ENCODE peak calls at places on chromosomes 6 and 20, in seven cellular contexts. M, B, P, A, Y, I and J are unnamed samples.

GRCh38 chr20:20641783-20642182 is 70.7 kb downstream of the RALGAPA2 start:
- DNase-seq in Y (no peak), P (no peak), A (no peak), B (no peak), I (no peak), M (no peak), J (no peak)

GRCh38 chr20:7770578-7770977 is 169.7 kb downstream of the HAO1 start:
- DNase-seq in A (peak; percentile 17), P (no peak), M (no peak), I (peak; percentile 97), B (no peak), Y (no peak), J (no peak)

GRCh38 chr20:56540415-56540814 is 7.4 kb downstream of the FAM209B start:
- DNase-seq in M (no peak), B (no peak), I (no peak), A (peak; percentile 19), P (no peak), Y (no peak), J (no peak)

GRCh38 chr6:11218827-11219826 is 13.3 kb downstream of the NEDD9 start:
- DNase-seq in A (no peak), B (peak; percentile 53), I (no peak), Y (no peak), M (no peak), P (no peak), J (no peak)

GRCh38 chr6:33213166-33213988 is 5.1 kb downstream of the RING1 start:
- DNase-seq in I (no peak), B (no peak), A (no peak), Y (no peak), M (no peak), P (no peak), J (no peak)

GRCh38 chr20:3315110-3315509 is 76.1 kb upstream of the SLC4A11 start:
- DNase-seq in B (no peak), I (no peak), P (no peak), M (no peak), Y (no peak), A (no peak), J (no peak)

GRCh38 chr6:165486183-165487137 is 176.6 kb downstream of the PDE10A start:
- DNase-seq in M (no peak), B (no peak), P (no peak), I (no peak), A (peak; percentile 9), Y (no peak), J (no peak)

GRCh38 chr20:40160151-40160550 is 528.9 kb downstream of the MAFB start:
- DNase-seq in M (no peak), B (peak; percentile 18), A (peak; percentile 32), I (peak; percentile 58), P (peak; percentile 54), Y (no peak), J (peak; percentile 26)

GRCh38 chr20:31666258-31667042 is 28.7 kb downstream of the COX4I2 start:
- DNase-seq in I (peak; percentile 35), B (no peak), P (peak; percentile 46), Y (peak; percentile 27), A (no peak), M (no peak), J (no peak)

GRCh38 chr6:170167657-170168159 is 123.2 kb downstream of the DLL1 start:
- DNase-seq in P (no peak), I (no peak), B (no peak), M (no peak), A (no peak), Y (no peak), J (no peak)

GRCh38 chr6:4374231-4374630 is 238.9 kb upstream of the ECI2 start:
- DNase-seq in I (no peak), B (no peak), Y (no peak), P (no peak), A (no peak), M (no peak), J (no peak)

GRCh38 chr6:16273266-16273665 is 34.9 kb downstream of the GMPR start:
- DNase-seq in B (no peak), I (no peak), P (peak; percentile 76), A (peak; percentile 9), Y (no peak), M (no peak), J (no peak)

GRCh38 chr6:11805259-11806053 is 26.9 kb upstream of the ADTRP start:
- DNase-seq in B (no peak), Y (no peak), I (no peak), P (no peak), A (no peak), M (no peak), J (no peak)

GRCh38 chr20:46058656-46059281 is 29.8 kb downstream of the SLC12A5 start:
- DNase-seq in Y (no peak), P (no peak), I (no peak), B (no peak), A (no peak), M (no peak), J (no peak)
- H3K4me3 ChIP-seq in Y (no peak overlapping the region), P (no peak overlapping the region), I (no peak overlapping the region), B (no peak overlapping the region), A (peak overlapping the region; percentile 39), M (peak overlapping the region; percentile 52), J (no peak overlapping the region)

DNA sequence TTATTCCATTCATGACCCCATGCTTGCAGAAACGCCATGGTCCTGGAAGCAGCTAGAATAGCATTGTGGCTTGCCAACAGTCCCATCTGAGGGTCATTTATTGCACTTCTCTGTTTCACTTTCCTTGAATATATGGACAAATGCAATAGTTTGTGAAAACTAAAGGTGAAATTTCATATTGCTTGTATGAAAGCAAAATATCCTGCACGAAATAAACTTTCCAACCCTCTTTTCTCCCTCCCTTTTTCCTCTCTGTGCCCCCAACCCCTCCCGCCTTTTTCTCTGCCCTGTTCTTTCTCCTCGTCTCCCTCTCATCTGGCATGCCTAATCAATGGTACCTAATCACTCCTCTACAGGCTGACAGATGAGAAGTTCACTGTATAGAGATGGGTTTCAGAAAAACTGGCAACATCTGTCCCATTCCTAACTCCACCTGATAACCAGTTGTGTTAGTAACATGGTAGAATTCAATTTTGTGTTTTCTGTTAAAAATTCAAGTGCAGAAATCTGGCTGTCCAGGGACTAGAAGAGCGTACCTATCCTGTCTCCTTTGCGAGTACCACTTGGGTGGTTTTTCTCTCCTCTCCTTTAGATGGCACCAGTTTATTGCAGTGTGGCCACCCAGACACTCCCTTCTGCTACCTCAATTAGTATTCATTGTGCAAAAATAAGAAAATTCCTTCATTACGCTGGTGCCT is 198.6 kb downstream of the FOXA2 start:
- DNase-seq in B (no peak), P (no peak), Y (no peak), I (no peak), A (no peak), M (no peak), J (no peak)
- TF ChIP-seq CTCF in B (no peak), P (no peak), Y (no peak), I (peak; percentile 26), A (no peak), M (no peak), J (no peak)

DNA sequence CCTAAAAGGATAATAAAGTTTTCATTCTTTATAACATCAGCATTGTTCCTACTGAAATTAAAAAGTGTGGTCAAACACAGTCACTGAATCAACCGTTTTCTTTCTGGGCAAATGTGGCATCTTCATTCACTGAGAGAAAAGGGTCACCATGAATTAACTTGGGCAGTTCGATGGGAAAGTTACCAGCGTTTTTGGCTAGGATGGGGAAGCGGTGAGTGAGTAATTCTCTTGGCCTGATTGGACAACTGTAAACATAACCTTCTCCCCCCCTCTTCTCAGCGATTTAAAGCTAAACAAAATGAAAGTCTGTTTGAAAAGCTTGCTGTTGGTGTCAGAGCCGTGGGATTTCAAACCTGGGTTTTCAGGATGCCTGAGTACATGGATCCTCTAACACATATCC is 181.9 kb downstream of the SASH1 start:
- DNase-seq in A (peak; percentile 76), M (no peak), P (peak; percentile 93), Y (no peak), B (no peak), I (no peak), J (no peak)
- H3K4me3 ChIP-seq in A (peak overlapping the region; percentile 4), M (no peak overlapping the region), P (peak overlapping the region; percentile 48), Y (no peak overlapping the region), B (no peak overlapping the region), I (no peak overlapping the region), J (no peak overlapping the region)

GRCh38 chr20:9215539-9215938 is 146.7 kb downstream of the PLCB4 start:
- DNase-seq in M (no peak), B (no peak), I (peak; percentile 14), Y (no peak), A (no peak), P (peak; percentile 33), J (no peak)
- TF ChIP-seq CTCF in M (no peak), B (peak; percentile 7), I (peak; percentile 74), Y (no peak), A (peak; percentile 47), P (peak; percentile 19), J (no peak)

DNA sequence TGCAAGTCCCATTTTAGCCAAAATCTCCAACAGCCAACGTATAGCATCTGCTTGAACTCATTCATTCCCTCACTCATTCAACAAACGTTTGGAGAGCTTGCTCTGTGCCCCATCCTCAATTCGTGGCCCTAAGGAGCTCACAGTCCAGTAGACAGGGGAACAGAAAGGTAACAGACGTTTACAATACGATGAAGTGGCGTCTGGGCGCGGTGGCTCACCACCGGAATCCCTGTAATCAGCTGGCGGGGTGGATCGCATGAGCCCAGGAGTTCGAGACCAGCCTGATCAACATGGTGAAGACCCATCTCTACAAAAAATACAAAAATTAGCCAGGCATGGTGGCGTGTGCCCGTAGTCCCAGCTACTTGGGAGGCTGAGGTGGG is 790 bp upstream of the E2F1 start:
- DNase-seq in M (no peak), Y (no peak), P (no peak), A (no peak), B (no peak), I (no peak), J (no peak)
- H3K4me3 ChIP-seq in M (peak overlapping the region; percentile 72), Y (peak overlapping the region; percentile 39), P (peak overlapping the region; percentile 9), A (peak overlapping the region; percentile 49), B (peak overlapping the region; percentile 20), I (peak overlapping the region; percentile 41), J (peak overlapping the region; percentile 34)

DNA sequence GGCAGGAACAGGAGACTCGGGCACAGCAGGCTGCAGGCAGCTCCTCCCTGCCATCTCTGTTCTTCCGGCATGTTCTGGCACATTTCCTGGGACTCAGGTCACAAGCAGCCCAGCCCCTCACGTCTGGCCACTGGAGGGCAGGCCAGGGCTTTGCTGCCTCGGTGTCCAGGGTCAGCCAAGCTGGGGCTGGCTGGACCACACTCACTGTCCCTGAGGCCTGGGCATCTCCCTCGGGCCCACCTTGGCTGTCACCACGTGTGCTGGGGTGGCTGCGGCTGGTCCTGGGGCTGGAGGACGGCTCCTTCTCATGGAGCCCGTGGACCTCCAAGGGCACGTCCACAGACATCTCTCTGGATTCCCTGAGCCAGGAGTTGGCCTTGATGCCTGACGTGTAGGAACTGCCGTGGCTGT is 18.5 kb downstream of the FRMD1 start:
- DNase-seq in Y (no peak), M (no peak), I (no peak), A (peak; percentile 62), B (no peak), P (peak; percentile 48), J (peak; percentile 40)
- TF ChIP-seq CTCF in Y (no peak), M (no peak), I (no peak), A (peak; percentile 72), B (peak; percentile 29), P (peak; percentile 33), J (peak; percentile 51)